ENCODE peak calls at places on chromosome 22, in four cellular contexts. Q is psoas muscle; T is stimulated activated CD4-positive, alpha-beta T cell treated with anti-CD3 and anti-CD28 coated beads, Interleukin-12 subunit alpha, Interleukin-12 subunit beta, amount 100 ng/mL, for 48 hours; J is stimulated activated CD8-positive, alpha-beta memory T cell treated with anti-CD3 and anti-CD28 coated beads, Interleukin-4, amount 100 ng/mL, for 24 hours. B is an unnamed sample.

GRCh38 chr22:47388778-47389177 is 626.3 kb downstream of the TBC1D22A start:
- DNase-seq in J (no peak), T (no peak), Q (no peak), B (no peak)

GRCh38 chr22:50587407-50587806 is 4.8 kb upstream of the CHKB start:
- DNase-seq in J (no peak), Q (no peak), T (no peak), B (no peak)

GRCh38 chr22:17910561-17911311 is 113.6 kb downstream of the MICAL3 start:
- DNase-seq in Q (peak; percentile 93), J (no peak), T (no peak), B (no peak)

GRCh38 chr22:17269607-17270261 is 50.5 kb upstream of the ADA2 start:
- DNase-seq in T (no peak), Q (no peak), J (no peak), B (no peak)

GRCh38 chr22:50482107-50483074 is 1.0 kb downstream of the ADM2 start:
- DNase-seq in Q (no peak), J (no peak), T (no peak), B (no peak)

GRCh38 chr22:42996646-42997365 is 18.1 kb downstream of the PACSIN2 start:
- DNase-seq in Q (no peak), T (no peak), J (no peak), B (no peak)

GRCh38 chr22:41931701-41932269 is 5.2 kb upstream of the TNFRSF13C start:
- DNase-seq in J (no peak), Q (no peak), T (no peak), B (peak; percentile 36)

GRCh38 chr22:46674367-46674781 is 54.2 kb downstream of the GRAMD4 start:
- DNase-seq in T (peak; percentile 90), J (peak; percentile 83), Q (peak; percentile 84), B (no peak)

GRCh38 chr22:20434264-20434751 is 3.3 kb downstream of the SCARF2 start:
- DNase-seq in J (no peak), Q (peak; percentile 43), T (no peak), B (no peak)

GRCh38 chr22:19232620-19233019 is 54.1 kb upstream of the SLC25A1 start:
- DNase-seq in Q (no peak), T (no peak), J (no peak), B (no peak)

GRCh38 chr22:44597616-44598015 is 99.6 kb upstream of the RTL6 start:
- DNase-seq in Q (peak; percentile 49), T (no peak), J (no peak), B (no peak)

GRCh38 chr22:30243671-30244465 is 2.7 kb downstream of the LIF start:
- DNase-seq in J (no peak), Q (no peak), T (no peak), B (no peak)

GRCh38 chr22:49291781-49292180 is 535.9 kb downstream of the BRD1 start:
- DNase-seq in J (no peak), Q (no peak), T (no peak), B (no peak)

GRCh38 chr22:23233084-23233501 is 52.8 kb downstream of the BCR start:
- DNase-seq in T (no peak), J (no peak), Q (no peak), B (no peak)

GRCh38 chr22:43867839-43868652 is 5.7 kb upstream of the SULT4A1 start:
- DNase-seq in T (no peak), J (no peak), Q (peak; percentile 66), B (no peak)

GRCh38 chr22:17303840-17304779 is 65.2 kb upstream of the CECR2 start:
- DNase-seq in J (peak; percentile 10), T (peak; percentile 24), Q (no peak), B (no peak)

GRCh38 chr22:44383652-44384562 is 71.2 kb upstream of the SHISAL1 start:
- DNase-seq in Q (peak; percentile 46), J (no peak), T (no peak), B (no peak)

GRCh38 chr22:39518996-39519680 is 1.2 kb upstream of the ATF4 start:
- DNase-seq in T (no peak), Q (no peak), J (no peak), B (no peak)

GRCh38 chr22:32480238-32480637 is 5.6 kb downstream of the FBXO7 start:
- DNase-seq in Q (no peak), T (no peak), J (no peak), B (no peak)

GRCh38 chr22:22697377-22698120 is 53.1 kb downstream of the GGTLC2 start:
- DNase-seq in J (no peak), Q (no peak), T (no peak), B (no peak)

GRCh38 chr22:30290318-30290678 is 993 bp upstream of the CASTOR1 start:
- DNase-seq in Q (no peak), J (no peak), T (no peak), B (no peak)

GRCh38 chr22:37525073-37525745 is 6.0 kb upstream of the CARD10 start:
- DNase-seq in J (no peak), T (peak; percentile 16), Q (no peak), B (no peak)

GRCh38 chr22:19997561-19998231 is 18.9 kb downstream of the ARVCF start:
- DNase-seq in T (no peak), Q (peak; percentile 44), J (no peak), B (no peak)

GRCh38 chr22:38155703-38156102 is 25.9 kb downstream of the PLA2G6 start:
- DNase-seq in J (no peak), T (no peak), Q (no peak), B (no peak)

GRCh38 chr22:22210375-22210774 is 34.2 kb upstream of the VPREB1 start:
- DNase-seq in Q (no peak), T (peak; percentile 62), J (peak; percentile 42), B (no peak)

GRCh38 chr22:25780673-25781072 is 38.7 kb downstream of the MYO18B start:
- DNase-seq in T (no peak), Q (no peak), J (no peak), B (no peak)

GRCh38 chr22:22103078-22103593 is 120.5 kb upstream of the TOP3B start:
- DNase-seq in T (no peak), Q (no peak), J (no peak), B (no peak)